ENCODE peak calls at places on chromosomes 2 and 18, in six cellular contexts. L is activated CD4-positive, alpha-beta T cell treated with anti-CD3 and anti-CD28 coated beads, Interleukin-2, amount 50 U/mL, for 1 hour; P is NCI-H1417; Z is CD4-positive, alpha-beta memory T cell; G is stimulated activated CD4-positive, alpha-beta T cell treated with anti-CD3 and anti-CD28 coated beads, Interleukin-2, amount 100 ng/mL, for 48 hours; U is GM23248. T is an unnamed sample.

GRCh38 chr2:130372055-130372832 is 16.4 kb downstream of the PTPN18 start:
- DNase-seq in L (peak; percentile 66), P (peak; percentile 92), Z (peak; percentile 74), G (peak; percentile 79), U (peak; percentile 92), T (peak; percentile 77)

GRCh38 chr18:48545690-48546365 is 7.0 kb downstream of the CTIF start:
- DNase-seq in L (no peak), P (peak; percentile 93), Z (no peak), G (no peak), U (peak; percentile 93), T (peak; percentile 56)

GRCh38 chr2:84711651-84712050 is 169.2 kb downstream of the TRABD2A start:
- DNase-seq in L (no peak), P (no peak), Z (no peak), G (no peak), U (no peak), T (no peak)

GRCh38 chr18:48607049-48607984 is 68.5 kb downstream of the CTIF start:
- DNase-seq in L (no peak), P (no peak), Z (no peak), G (no peak), U (peak; percentile 87), T (peak; percentile 81)

GRCh38 chr2:46444732-46445131 is 34.6 kb upstream of the TMEM247 start:
- DNase-seq in L (no peak), P (no peak), Z (no peak), G (no peak), U (no peak), T (no peak)

GRCh38 chr2:237534380-237534779 is 32.0 kb upstream of the PRLH start:
- DNase-seq in L (no peak), P (no peak), Z (no peak), G (no peak), U (no peak), T (no peak)

GRCh38 chr2:180905002-180905401 is 75.4 kb upstream of the UBE2E3 start:
- DNase-seq in L (no peak), P (peak; percentile 61), Z (no peak), G (no peak), U (no peak), T (no peak)

GRCh38 chr2:24297663-24298062 is 62.7 kb downstream of the ITSN2 start:
- DNase-seq in L (no peak), P (no peak), Z (no peak), G (no peak), U (no peak), T (no peak)

GRCh38 chr18:21672868-21673267 is 31.7 kb downstream of the ABHD3 start:
- DNase-seq in L (no peak), P (peak; percentile 49), Z (no peak), G (no peak), U (peak; percentile 32), T (peak; percentile 62)

GRCh38 chr2:202141319-202141947 is 68.4 kb downstream of the KIAA2012 start:
- DNase-seq in L (no peak), P (no peak), Z (no peak), G (no peak), U (no peak), T (no peak)

GRCh38 chr2:235170536-235171510 is 219.0 kb downstream of the SH3BP4 start:
- DNase-seq in L (no peak), P (peak; percentile 90), Z (no peak), G (no peak), U (peak; percentile 95), T (peak; percentile 79)

GRCh38 chr2:36568533-36569246 is 29.3 kb downstream of the FEZ2 start:
- DNase-seq in L (no peak), P (no peak), Z (no peak), G (no peak), U (peak; percentile 74), T (peak; percentile 58)

GRCh38 chr2:138919336-138919735 is 139.1 kb upstream of the NXPH2 start:
- DNase-seq in L (no peak), P (peak; percentile 42), Z (no peak), G (no peak), U (no peak), T (no peak)

T was measured in fibroblast of mammary gland.